ENCODE peak calls at places on chromosomes 4 and X, in nine cellular contexts. Y is cardiac muscle cell, Q is right lobe of liver, M is brain microvascular endothelial cell, X is breast epithelium, J is lower lobe of right lung, E is hepatocyte, U is Caco-2, N is tibial artery. P is an unnamed sample. For H3K27me3, the result is how much of the 10 kb centered on the place peaks cover.

GRCh38 chr4:120225527-120225926 is 158.9 kb upstream of the MAD2L1 start:
- DNase-seq in Y (no peak), Q (no peak), M (no peak), X (no peak), J (no peak), E (peak), U (no peak), N (no peak), P (no peak)

GRCh38 chrX:154712781-154713391 is 38.0 kb downstream of the GAB3 start:
- DNase-seq in Y (no peak), Q (no peak), M (peak), X (no peak), J (no peak), E (no peak), U (no peak), N (no peak), P (no peak)

GRCh38 chr4:48778431-48779094 is 1.5 kb downstream of the FRYL start:
- DNase-seq in Y (peak), Q (no peak), M (no peak), X (no peak), J (no peak), E (no peak), U (no peak), N (no peak), P (no peak)

GRCh38 chr4:151256134-151256533 is 20.8 kb upstream of the PRSS48 start:
- DNase-seq in Y (no peak), Q (no peak), M (no peak), X (no peak), J (no peak), E (no peak), U (no peak), N (no peak), P (no peak)

GRCh38 chr4:27009539-27009938 is 148.9 kb downstream of the STIM2 start:
- DNase-seq in Y (peak), Q (no peak), M (no peak), X (no peak), J (no peak), E (no peak), U (no peak), N (no peak), P (no peak)

GRCh38 chr4:11182586-11183357 is 245.9 kb downstream of the HS3ST1 start:
- DNase-seq in Y (no peak), Q (no peak), M (peak), X (no peak), J (no peak), E (no peak), U (no peak), N (no peak), P (no peak)

GRCh38 chr4:123994917-123995316 is 598.3 kb downstream of the SPRY1 start:
- DNase-seq in Y (no peak), Q (no peak), M (no peak), X (no peak), J (no peak), E (no peak), U (no peak), N (no peak), P (no peak)

GRCh38 chrX:72712094-72712755 is 1.9 kb downstream of the PHKA1 start:
- DNase-seq in Y (no peak), Q (no peak), M (peak), X (no peak), J (no peak), E (peak), U (no peak), N (no peak), P (no peak)

GRCh38 chrX:41085105-41085882 is at the start of gene USP9X:
- DNase-seq in Y (peak), Q (peak), M (peak), X (peak), J (peak), E (peak), U (peak), N (peak), P (peak)

GRCh38 chrX:7083468-7084396 is 63.8 kb upstream of the STS start:
- DNase-seq in Y (no peak), Q (no peak), M (peak), X (no peak), J (no peak), E (no peak), U (no peak), N (no peak), P (no peak)

GRCh38 chr4:148026022-148026421 is 294.1 kb downstream of the ARHGAP10 start:
- DNase-seq in Y (no peak), Q (no peak), M (peak), X (no peak), J (no peak), E (no peak), U (no peak), N (no peak), P (no peak)

GRCh38 chrX:11064851-11065600 is 46.1 kb upstream of the HCCS start:
- DNase-seq in Y (no peak), Q (no peak), M (peak), X (no peak), J (no peak), E (no peak), U (no peak), N (no peak), P (no peak)

GRCh38 chr4:28229092-28229491 is 1368.5 kb downstream of the STIM2 start:
- DNase-seq in Y (no peak), Q (no peak), M (no peak), X (no peak), J (no peak), E (no peak), U (no peak), N (no peak), P (no peak)

GRCh38 chr4:168815373-168816345 is 194.4 kb downstream of the CBR4 start:
- DNase-seq in Y (peak), Q (no peak), M (no peak), X (no peak), J (no peak), E (peak), U (no peak), N (no peak), P (no peak)

GRCh38 chr4:143438710-143439109 is 74.8 kb upstream of the SMARCA5 start:
- DNase-seq in Y (no peak), Q (no peak), M (no peak), X (no peak), J (no peak), E (no peak), U (no peak), N (no peak), P (no peak)

GRCh38 chrX:153821066-153821465 is 9.3 kb downstream of the PDZD4 start:
- DNase-seq in Y (no peak), Q (no peak), M (no peak), X (no peak), J (no peak), E (no peak), U (no peak), N (no peak), P (no peak)

GRCh38 chr4:28350485-28350884 is 1489.8 kb downstream of the STIM2 start:
- DNase-seq in Y (no peak), Q (no peak), M (no peak), X (no peak), J (no peak), E (no peak), U (no peak), N (no peak), P (no peak)

GRCh38 chr4:158722291-158722916 is 792 bp downstream of the PPID start:
- DNase-seq in Y (peak), Q (no peak), M (peak), X (no peak), J (no peak), E (peak), U (peak), N (no peak), P (peak)

GRCh38 chr4:38015886-38016515 is 55.8 kb downstream of the PTTG2 start:
- DNase-seq in Y (no peak), Q (no peak), M (no peak), X (no peak), J (no peak), E (no peak), U (no peak), N (no peak), P (no peak)

GRCh38 chrX:128992107-128992971 is 531.0 kb downstream of the SMARCA1 start:
- DNase-seq in Y (no peak), Q (no peak), M (no peak), X (no peak), J (no peak), E (no peak), U (no peak), N (no peak), P (no peak)

GRCh38 chr4:26557164-26557563 is 26.7 kb upstream of the TBC1D19 start:
- DNase-seq in Y (no peak), Q (no peak), M (peak), X (no peak), J (no peak), E (no peak), U (no peak), N (no peak), P (no peak)

GRCh38 chr4:69881173-69881773 is 21.3 kb upstream of the SULT1E1 start:
- DNase-seq in Y (peak), Q (peak), M (peak), X (no peak), J (no peak), E (peak), U (peak), N (no peak), P (peak)

GRCh38 chr4:93710101-93710846 is 118.3 kb upstream of the ATOH1 start:
- DNase-seq in Y (peak), Q (no peak), M (no peak), X (no peak), J (no peak), E (peak), U (peak), N (no peak), P (no peak)

GRCh38 chrX:139246295-139246694 is 284.2 kb upstream of the F9 start:
- DNase-seq in Y (no peak), Q (no peak), M (no peak), X (no peak), J (no peak), E (no peak), U (no peak), N (no peak), P (no peak)

GRCh38 chr4:5992171-5993062 is 25.8 kb downstream of the C4orf50 start:
- DNase-seq in Y (no peak), Q (no peak), M (no peak), X (peak), J (no peak), E (no peak), U (peak), N (peak), P (no peak)

GRCh38 chrX:267771-268261 is 13.4 kb upstream of the PLCXD1 start:
- DNase-seq in Y (no peak), Q (peak), M (no peak), X (peak), J (peak), E (peak), U (peak), N (peak), P (peak)

DNA sequence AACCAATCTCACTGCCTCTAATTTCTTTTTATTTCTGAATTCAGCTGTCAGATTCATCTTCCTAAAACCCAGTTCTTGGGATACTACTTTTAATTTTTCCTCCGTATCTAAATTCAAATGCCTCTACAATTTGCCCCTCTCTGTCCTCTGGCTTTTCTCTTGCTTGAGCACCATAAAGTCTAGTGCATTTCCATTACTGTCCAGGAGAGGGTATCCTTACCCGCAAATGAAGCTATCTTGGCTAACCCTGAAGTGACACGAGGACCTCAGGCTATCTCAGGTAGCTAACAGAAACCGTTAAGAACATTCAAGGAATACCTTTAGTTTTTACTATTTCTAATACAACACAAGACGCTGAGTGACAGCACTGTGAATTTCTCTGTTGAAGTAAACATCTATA is 49.4 kb upstream of the PRR32 start:
- DNase-seq in Y (peak), Q (no peak), M (no peak), X (no peak), J (no peak), E (peak), U (peak), N (no peak), P (no peak)
- TF ChIP-seq CTCF in Y (no peak), Q (peak), M (peak), X (peak), J (peak), E (peak), U (peak), N (peak), P (peak)

GRCh38 chr4:73451404-73451803 is 15.4 kb downstream of the AFP start:
- DNase-seq in Y (no peak), Q (no peak), M (peak), X (no peak), J (no peak), E (no peak), U (no peak), N (no peak), P (no peak)
- H3K4me3 ChIP-seq in Y (no peak), Q (no peak), M (no peak), X (no peak), J (no peak), E (no peak), U (no peak), N (no peak), P (no peak)

GRCh38 chrX:137286423-137286822 is 252.6 kb upstream of the GPR101 start:
- DNase-seq in Y (no peak), Q (no peak), M (no peak), X (no peak), J (no peak), E (no peak), U (no peak), N (no peak), P (no peak)
- H3K27me3 ChIP-seq in Y (under half), Q (under half), M (under half), X (under half), J (under half), E (under half), U (under half), N (under half), P (under half)

DNA sequence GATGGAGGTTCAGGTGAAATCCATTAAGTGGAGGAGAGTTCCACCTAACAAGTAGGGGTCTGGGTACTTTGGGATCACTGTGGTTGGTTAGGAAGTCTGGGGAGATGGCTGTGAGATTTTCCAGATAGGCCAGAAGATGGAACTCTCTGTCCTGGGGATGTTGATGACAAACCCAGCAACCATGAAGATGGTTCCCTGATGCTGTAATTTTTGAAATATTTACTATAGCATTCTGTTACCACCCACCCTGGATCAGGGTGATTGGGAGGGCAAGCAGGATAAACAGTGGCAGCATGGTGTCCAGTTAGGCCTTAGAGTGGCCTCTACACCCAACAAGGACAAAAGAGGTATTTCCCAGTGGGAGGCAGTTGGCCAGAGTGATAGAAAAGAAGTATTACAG is 15.9 kb upstream of the NELFA start:
- DNase-seq in Y (no peak), Q (no peak), M (no peak), X (no peak), J (no peak), E (no peak), U (no peak), N (no peak), P (no peak)
- TF ChIP-seq CTCF in Y (no peak), Q (no peak), M (no peak), X (no peak), J (no peak), E (no peak), U (no peak), N (no peak), P (no peak)

DNA sequence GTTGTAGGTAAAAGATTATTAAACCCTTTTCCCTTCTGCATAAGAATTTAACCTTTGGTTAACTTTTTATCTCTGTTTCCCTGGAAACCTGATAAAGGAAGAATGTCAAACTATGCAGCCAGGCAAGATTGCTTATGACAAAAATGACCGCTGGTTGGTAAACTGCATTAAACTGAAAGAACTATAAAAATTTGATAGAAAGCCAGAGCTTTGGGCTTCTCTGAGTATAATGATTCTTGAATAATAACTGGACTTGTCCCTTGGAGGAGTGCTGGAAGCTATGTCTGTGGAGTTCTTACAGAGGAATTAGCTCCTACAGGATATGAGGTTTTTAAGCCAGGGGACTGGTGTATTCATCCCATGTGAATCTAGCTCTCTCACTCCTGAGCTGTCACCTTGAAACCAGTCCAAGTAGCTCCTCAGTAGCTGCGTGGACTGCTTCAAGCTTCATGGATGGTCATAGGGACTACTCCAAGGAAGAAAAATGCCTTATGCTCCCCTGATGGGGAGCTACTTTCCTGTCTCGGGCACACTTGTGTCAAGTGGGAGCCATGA is 52.0 kb downstream of the RASL11B start:
- DNase-seq in Y (peak), Q (no peak), M (peak), X (no peak), J (no peak), E (peak), U (peak), N (no peak), P (no peak)
- H3K4me3 ChIP-seq in Y (no peak), Q (no peak), M (no peak), X (no peak), J (no peak), E (no peak), U (no peak), N (no peak), P (no peak)

DNA sequence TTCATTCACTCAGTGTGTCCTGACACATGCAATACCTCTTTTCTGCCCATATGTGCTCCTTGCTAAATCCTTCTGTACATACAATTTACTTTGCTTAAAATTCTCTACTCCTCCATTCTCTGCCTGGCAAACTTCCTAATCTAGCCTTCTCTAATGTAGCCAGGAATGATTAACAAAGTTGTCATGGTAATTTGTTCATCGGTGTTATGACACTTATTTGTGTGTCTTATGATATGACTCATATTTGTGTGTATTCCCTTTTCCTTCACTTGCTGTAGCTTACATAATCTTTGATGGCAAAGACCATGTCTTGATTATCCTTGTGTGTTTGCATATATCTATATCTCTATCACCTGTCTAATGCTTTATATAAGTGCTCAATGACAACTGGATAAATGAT is 133.3 kb downstream of the COL25A1 start:
- DNase-seq in Y (no peak), Q (no peak), M (no peak), X (no peak), J (no peak), E (no peak), U (no peak), N (no peak), P (no peak)
- H3K27me3 ChIP-seq in Y (under half), Q (under half), M (under half), X (under half), J (under half), E (under half), U (under half), N (under half), P (under half)

GRCh38 chr4:139009702-139010101 is 5.9 kb upstream of the NOCT start:
- DNase-seq in Y (no peak), Q (no peak), M (no peak), X (no peak), J (no peak), E (no peak), U (no peak), N (no peak), P (no peak)
- TF ChIP-seq CTCF in Y (no peak), Q (no peak), M (no peak), X (no peak), J (no peak), E (no peak), U (no peak), N (no peak), P (no peak)

GRCh38 chr4:73735231-73735630 is 5.1 kb upstream of the CXCL8 start:
- DNase-seq in Y (no peak), Q (no peak), M (no peak), X (no peak), J (no peak), E (no peak), U (no peak), N (no peak), P (no peak)

GRCh38 chr4:73743825-73744602 is 3.6 kb downstream of the CXCL8 start:
- DNase-seq in Y (no peak), Q (no peak), M (no peak), X (no peak), J (no peak), E (no peak), U (no peak), N (no peak), P (no peak)

GRCh38 chr4:73742776-73743175 is 2.4 kb downstream of the CXCL8 start:
- DNase-seq in Y (no peak), Q (no peak), M (no peak), X (no peak), J (no peak), E (no peak), U (no peak), N (no peak), P (no peak)

GRCh38 chr4:73741140-73741749 is 876 bp downstream of the CXCL8 start:
- DNase-seq in Y (no peak), Q (no peak), M (no peak), X (no peak), J (no peak), E (no peak), U (no peak), N (no peak), P (no peak)

GRCh38 chr4:73740353-73740778 is at the start of gene CXCL8:
- DNase-seq in Y (no peak), Q (peak), M (peak), X (peak), J (peak), E (peak), U (no peak), N (peak), P (peak)
- H3K4me3 ChIP-seq in Y (no peak), Q (no peak), M (peak), X (no peak), J (no peak), E (no peak), U (no peak), N (no peak), P (peak)

P was measured in pancreas.